ENCODE peak calls at places on chromosomes 11 and 22, in nine cellular contexts. F is cardiac muscle cell, Z is Panc1, R is heart right ventricle, M is Peyer's patch, N is NT2/D1, H is mucosa of descending colon, C is ovary, X is tibial nerve. G is an unnamed sample.

GRCh38 chr11:34926101-34926830 is 9.8 kb downstream of the PDHX start:
- DNase-seq in F (peak; percentile 54), Z (peak; percentile 47), R (no peak), M (no peak), N (no peak), H (peak; percentile 36), C (no peak), X (peak; percentile 28), G (no peak)

GRCh38 chr11:61460474-61460881 is 30.6 kb downstream of the SDHAF2 start:
- DNase-seq in F (no peak), Z (no peak), R (peak; percentile 38), M (no peak), N (no peak), H (no peak), C (no peak), X (peak; percentile 40), G (no peak)

GRCh38 chr22:43449205-43449830 is 37.5 kb downstream of the MPPED1 start:
- DNase-seq in F (peak; percentile 28), Z (no peak), R (no peak), M (no peak), N (no peak), H (no peak), C (no peak), X (no peak), G (no peak)

GRCh38 chr11:74141274-74141695 is 29.5 kb downstream of the C2CD3 start:
- DNase-seq in F (no peak), Z (no peak), R (no peak), M (no peak), N (no peak), H (peak; percentile 24), C (no peak), X (no peak), G (no peak)

GRCh38 chr22:26360169-26360885 is 68.7 kb upstream of the ASPHD2 start:
- DNase-seq in F (peak; percentile 75), Z (no peak), R (peak; percentile 18), M (peak; percentile 54), N (peak; percentile 65), H (peak; percentile 83), C (peak; percentile 61), X (peak; percentile 82), G (peak; percentile 64)

GRCh38 chr11:61889831-61890230 is 1.5 kb downstream of the FADS3 start:
- DNase-seq in F (no peak), Z (no peak), R (no peak), M (no peak), N (no peak), H (no peak), C (no peak), X (no peak), G (no peak)

GRCh38 chr11:128772814-128773213 is 78.9 kb downstream of the FLI1 start:
- DNase-seq in F (no peak), Z (no peak), R (peak; percentile 42), M (no peak), N (no peak), H (peak; percentile 57), C (peak; percentile 31), X (peak; percentile 46), G (no peak)

GRCh38 chr11:134411887-134412507 is at the start of gene B3GAT1:
- DNase-seq in F (peak; percentile 29), Z (no peak), R (no peak), M (peak; percentile 39), N (no peak), H (no peak), C (no peak), X (no peak), G (no peak)

GRCh38 chr11:134052988-134053945 is 15.6 kb upstream of the JAM3 start:
- DNase-seq in F (no peak), Z (no peak), R (no peak), M (no peak), N (no peak), H (no peak), C (no peak), X (no peak), G (no peak)

GRCh38 chr22:37300551-37301017 is 18.3 kb downstream of the CYTH4 start:
- DNase-seq in F (no peak), Z (no peak), R (no peak), M (no peak), N (no peak), H (no peak), C (no peak), X (no peak), G (no peak)

GRCh38 chr11:78780889-78781288 is 206.2 kb upstream of the NARS2 start:
- DNase-seq in F (no peak), Z (no peak), R (no peak), M (no peak), N (no peak), H (peak; percentile 31), C (no peak), X (no peak), G (no peak)

GRCh38 chr11:44243633-44244343 is 66.2 kb downstream of the ALX4 start:
- DNase-seq in F (peak; percentile 89), Z (no peak), R (no peak), M (no peak), N (peak; percentile 96), H (no peak), C (no peak), X (no peak), G (peak; percentile 80)

GRCh38 chr22:38940985-38941384 is 16.4 kb upstream of the APOBEC3A start:
- DNase-seq in F (no peak), Z (no peak), R (no peak), M (no peak), N (no peak), H (no peak), C (no peak), X (no peak), G (no peak)

GRCh38 chr11:107929611-107930200 is 1.5 kb downstream of the RAB39A start:
- DNase-seq in F (no peak), Z (no peak), R (no peak), M (no peak), N (no peak), H (no peak), C (no peak), X (no peak), G (no peak)

GRCh38 chr11:44443836-44444769 is 121.4 kb upstream of the CD82 start:
- DNase-seq in F (no peak), Z (no peak), R (no peak), M (no peak), N (no peak), H (no peak), C (no peak), X (no peak), G (no peak)

GRCh38 chr11:122976734-122977454 is 4.7 kb downstream of the BSX start:
- DNase-seq in F (no peak), Z (no peak), R (no peak), M (no peak), N (no peak), H (no peak), C (no peak), X (no peak), G (no peak)

GRCh38 chr11:67255353-67255752 is 10.9 kb upstream of the GRK2 start:
- DNase-seq in F (no peak), Z (no peak), R (no peak), M (no peak), N (no peak), H (peak; percentile 4), C (no peak), X (no peak), G (no peak)

DNA sequence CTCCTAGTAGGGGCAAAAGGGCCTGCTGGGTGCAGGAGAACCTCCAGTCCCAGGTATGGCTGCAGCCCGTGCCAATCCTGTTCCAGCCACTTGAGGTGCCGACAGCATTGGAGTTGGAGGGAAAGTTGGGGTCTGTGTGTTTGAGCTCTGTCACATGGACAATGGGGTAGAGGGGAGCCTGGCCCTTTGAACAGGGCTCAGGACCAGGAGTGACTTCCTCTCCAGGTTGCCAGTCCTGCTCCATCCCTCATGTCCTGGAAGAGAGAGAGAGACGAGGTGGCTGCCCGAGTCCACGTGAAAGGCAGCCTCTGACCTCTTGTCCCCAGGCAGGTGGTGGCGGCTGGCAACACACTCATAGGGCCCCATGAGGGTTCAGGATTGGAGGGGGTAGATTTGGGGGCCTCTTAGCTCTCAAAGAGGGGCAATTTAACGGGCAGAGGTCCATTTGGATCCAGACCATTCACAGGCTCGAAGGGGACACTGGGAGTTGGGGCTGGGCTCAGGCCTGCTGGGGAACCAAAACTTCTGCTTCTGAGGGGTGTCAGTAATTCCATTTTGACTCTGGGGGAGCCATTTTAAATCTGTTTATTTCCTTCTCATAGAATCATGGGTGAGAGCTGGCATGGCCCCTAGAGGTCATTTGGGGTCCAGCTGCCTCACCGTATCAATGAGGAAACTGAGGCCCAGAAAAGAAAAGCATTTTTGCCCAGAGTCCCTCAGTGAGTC is 4.1 kb downstream of the ADORA2A start:
- DNase-seq in F (no peak), Z (no peak), R (no peak), M (peak; percentile 38), N (no peak), H (no peak), C (no peak), X (no peak), G (no peak)
- H3K4me1 ChIP-seq in F (no peaks in the 10 kb centered on the region), Z (peaks cover 8% of the 10 kb centered on the region), R (peaks cover 82% of the 10 kb centered on the region), M (peaks cover 57% of the 10 kb centered on the region), N (peaks cover 18% of the 10 kb centered on the region), H (peaks cover 41% of the 10 kb centered on the region), C (peaks cover 10% of the 10 kb centered on the region), X (peaks cover 66% of the 10 kb centered on the region), G (peaks cover 2% of the 10 kb centered on the region)

GRCh38 chr11:112878228-112878627 is 83.0 kb upstream of the NCAM1 start:
- DNase-seq in F (no peak), Z (no peak), R (no peak), M (no peak), N (no peak), H (no peak), C (no peak), X (no peak), G (no peak)
- H3K4me1 ChIP-seq in F (no peaks in the 10 kb centered on the region), Z (no peaks in the 10 kb centered on the region), R (no peaks in the 10 kb centered on the region), M (no peaks in the 10 kb centered on the region), N (peaks cover 2% of the 10 kb centered on the region), H (no peaks in the 10 kb centered on the region), C (peaks cover 6% of the 10 kb centered on the region), X (no peaks in the 10 kb centered on the region), G (no peaks in the 10 kb centered on the region)

DNA sequence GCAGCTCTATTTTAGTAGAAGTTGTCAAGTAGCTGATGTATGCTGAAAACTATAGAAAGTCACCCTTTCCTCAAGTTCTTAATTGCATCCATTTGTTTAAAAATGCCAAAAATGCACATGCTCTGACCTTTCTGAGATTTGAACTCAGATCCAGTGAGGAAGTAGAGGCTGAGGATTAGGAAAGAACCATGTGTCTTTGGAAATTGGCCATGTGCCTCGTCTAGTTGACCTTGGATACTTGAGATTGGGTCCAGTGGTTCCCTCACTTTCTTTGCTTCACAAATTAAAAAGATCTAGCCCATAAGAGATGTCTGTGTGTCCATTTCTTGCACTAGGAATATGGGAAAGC is 128.3 kb downstream of the MAML2 start:
- DNase-seq in F (no peak), Z (no peak), R (no peak), M (no peak), N (no peak), H (no peak), C (no peak), X (no peak), G (no peak)
- H3K4me1 ChIP-seq in F (peaks cover 39% of the 10 kb centered on the region), Z (no peaks in the 10 kb centered on the region), R (peaks cover 68% of the 10 kb centered on the region), M (peaks cover 42% of the 10 kb centered on the region), N (no peaks in the 10 kb centered on the region), H (peaks cover 30% of the 10 kb centered on the region), C (peaks cover 8% of the 10 kb centered on the region), X (peaks cover 53% of the 10 kb centered on the region), G (peaks cover 2% of the 10 kb centered on the region)

DNA sequence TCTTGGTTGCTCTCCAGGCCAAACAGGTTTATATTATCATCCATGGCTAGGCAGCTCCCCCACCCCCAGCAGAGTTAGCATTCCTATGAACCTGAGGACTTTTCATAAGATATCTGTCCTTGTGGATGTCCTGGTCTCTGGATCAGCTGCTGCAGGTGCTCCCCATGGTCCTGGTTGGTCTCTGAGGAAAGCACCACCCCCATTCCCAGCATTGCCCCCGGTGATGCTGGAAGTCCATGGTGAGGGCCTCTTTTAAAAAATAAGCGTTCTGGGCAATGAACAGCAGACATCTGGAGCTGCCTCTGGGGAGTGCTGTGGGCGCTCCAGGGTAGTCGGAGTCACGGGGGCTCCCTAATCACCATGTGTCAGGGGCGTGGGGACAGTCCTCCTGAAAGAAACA is 26.6 kb downstream of the DKK3 start:
- DNase-seq in F (no peak), Z (no peak), R (no peak), M (no peak), N (no peak), H (no peak), C (no peak), X (no peak), G (no peak)
- H3K4me1 ChIP-seq in F (peaks cover 33% of the 10 kb centered on the region), Z (peaks cover 40% of the 10 kb centered on the region), R (peaks cover 78% of the 10 kb centered on the region), M (no peaks in the 10 kb centered on the region), N (peaks cover 4% of the 10 kb centered on the region), H (peaks cover under 1% of the 10 kb centered on the region), C (peaks cover 19% of the 10 kb centered on the region), X (peaks cover 25% of the 10 kb centered on the region), G (peaks cover 6% of the 10 kb centered on the region)

G was measured in iPS DF 6.9.